ENCODE peak calls at places on chromosomes 6 and 20, in nine cellular contexts. D is GM12865, Z is NB4, H is tibial nerve, W is pancreas, X is brain microvascular endothelial cell, C is colonic mucosa, M is AG10803, Q is ovary. L is an unnamed sample.

GRCh38 chr6:10451394-10451793 is 36.5 kb upstream of the TFAP2A start:
- DNase-seq in D (no peak), Z (no peak), H (no peak), W (no peak), X (no peak), C (no peak), M (no peak), Q (no peak), L (no peak)

GRCh38 chr6:34459899-34460593 is 5.8 kb upstream of the PACSIN1 start:
- DNase-seq in D (peak; percentile 78), Z (peak; percentile 81), H (no peak), W (peak; percentile 40), X (peak; percentile 39), C (peak; percentile 63), M (peak; percentile 42), Q (no peak), L (no peak)

GRCh38 chr6:144595266-144595665 is 310.1 kb downstream of the UTRN start:
- DNase-seq in D (no peak), Z (no peak), H (no peak), W (no peak), X (no peak), C (no peak), M (peak; percentile 15), Q (no peak), L (no peak)

GRCh38 chr6:26365633-26365995 is 616 bp downstream of the BTN3A2 start:
- DNase-seq in D (no peak), Z (no peak), H (no peak), W (no peak), X (no peak), C (no peak), M (no peak), Q (no peak), L (no peak)

GRCh38 chr6:139249387-139249786 is 42.4 kb downstream of the TXLNB start:
- DNase-seq in D (peak; percentile 25), Z (no peak), H (no peak), W (no peak), X (no peak), C (no peak), M (no peak), Q (no peak), L (no peak)

GRCh38 chr20:17614812-17615644 is 45.2 kb downstream of the DSTN start:
- DNase-seq in D (no peak), Z (peak; percentile 85), H (no peak), W (peak; percentile 43), X (no peak), C (peak; percentile 29), M (no peak), Q (no peak), L (no peak)

GRCh38 chr20:54263266-54263665 is 55.4 kb downstream of the PFDN4 start:
- DNase-seq in D (no peak), Z (no peak), H (no peak), W (no peak), X (no peak), C (no peak), M (no peak), Q (no peak), L (no peak)

GRCh38 chr6:45226081-45226480 is 102.0 kb upstream of the RUNX2 start:
- DNase-seq in D (no peak), Z (no peak), H (no peak), W (no peak), X (no peak), C (no peak), M (no peak), Q (no peak), L (no peak)

GRCh38 chr6:13733178-13733851 is 21.7 kb upstream of the RANBP9 start:
- DNase-seq in D (no peak), Z (no peak), H (peak; percentile 58), W (no peak), X (peak; percentile 75), C (peak; percentile 41), M (peak; percentile 94), Q (peak; percentile 87), L (peak; percentile 64)

GRCh38 chr20:37902504-37903313 is at the start of gene VSTM2L:
- DNase-seq in D (peak; percentile 44), Z (no peak), H (no peak), W (no peak), X (peak; percentile 25), C (no peak), M (peak; percentile 78), Q (no peak), L (no peak)

GRCh38 chr6:3749991-3750323 is 1.6 kb downstream of the PXDC1 start:
- DNase-seq in D (no peak), Z (no peak), H (peak; percentile 45), W (peak; percentile 62), X (peak; percentile 72), C (peak; percentile 54), M (peak; percentile 85), Q (peak; percentile 87), L (no peak)

GRCh38 chr20:40493551-40493950 is 195.5 kb downstream of the MAFB start:
- DNase-seq in D (no peak), Z (peak; percentile 75), H (no peak), W (no peak), X (peak; percentile 28), C (no peak), M (no peak), Q (no peak), L (no peak)

GRCh38 chr6:161198176-161198575 is 75.7 kb downstream of the AGPAT4 start:
- DNase-seq in D (no peak), Z (peak; percentile 42), H (no peak), W (no peak), X (no peak), C (no peak), M (peak; percentile 67), Q (no peak), L (no peak)

GRCh38 chr20:13294522-13294921 is 73.4 kb downstream of the ISM1 start:
- DNase-seq in D (no peak), Z (no peak), H (no peak), W (no peak), X (no peak), C (no peak), M (no peak), Q (no peak), L (no peak)

GRCh38 chr6:147222160-147222838 is 18.1 kb downstream of the STXBP5 start:
- DNase-seq in D (peak; percentile 20), Z (peak; percentile 32), H (no peak), W (no peak), X (peak; percentile 23), C (no peak), M (peak; percentile 41), Q (no peak), L (no peak)
- TF ChIP-seq CTCF in D (peak; percentile 18), Z (peak; percentile 8), H (peak; percentile 18), W (peak; percentile 17), X (peak; percentile 54), C (peak; percentile 31), M (peak; percentile 60), Q (no peak), L (peak; percentile 23)

GRCh38 chr6:5851261-5851757 is 155.4 kb downstream of the NRN1 start:
- DNase-seq in D (peak; percentile 64), Z (no peak), H (no peak), W (peak; percentile 40), X (peak; percentile 34), C (peak; percentile 78), M (peak; percentile 27), Q (no peak), L (no peak)

GRCh38 chr6:5846335-5846734 is 160.4 kb downstream of the NRN1 start:
- DNase-seq in D (no peak), Z (no peak), H (no peak), W (no peak), X (no peak), C (no peak), M (no peak), Q (no peak), L (no peak)

GRCh38 chr6:5854900-5855299 is 151.8 kb downstream of the NRN1 start:
- DNase-seq in D (no peak), Z (no peak), H (no peak), W (no peak), X (no peak), C (no peak), M (no peak), Q (no peak), L (no peak)

GRCh38 chr6:5846889-5847288 is 159.8 kb downstream of the NRN1 start:
- DNase-seq in D (peak; percentile 62), Z (no peak), H (no peak), W (no peak), X (no peak), C (no peak), M (no peak), Q (no peak), L (no peak)

DNA sequence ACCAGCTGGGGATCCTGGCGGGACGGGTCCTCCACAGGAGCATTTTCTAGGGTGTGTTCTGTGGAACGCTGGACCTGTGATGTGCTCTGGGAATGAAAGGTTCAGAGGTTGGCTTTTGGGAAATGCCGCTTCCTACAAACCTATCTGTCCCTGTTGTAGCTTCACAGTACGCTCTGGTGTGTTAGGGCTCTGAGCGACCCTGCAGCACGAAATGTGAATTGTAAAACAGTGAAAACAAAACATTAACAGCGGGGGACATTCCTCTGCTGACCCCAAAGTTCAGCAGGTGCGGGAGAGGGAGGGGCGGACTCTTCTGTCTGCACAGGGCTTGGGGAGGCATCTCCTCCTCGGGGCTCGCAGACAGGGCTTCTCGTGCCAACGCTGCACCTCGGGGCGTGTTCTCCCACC is 155.9 kb downstream of the NRN1 start:
- DNase-seq in D (no peak), Z (no peak), H (no peak), W (no peak), X (no peak), C (peak; percentile 27), M (no peak), Q (no peak), L (no peak)
- H3K4me3 ChIP-seq in D (peak overlapping the region; percentile 47), Z (no peak overlapping the region), H (no peak overlapping the region), W (peak overlapping the region; percentile 10), X (peak overlapping the region; percentile 47), C (peak overlapping the region; percentile 52), M (no peak overlapping the region), Q (no peak overlapping the region), L (peak overlapping the region; percentile 23)

GRCh38 chr20:57573893-57574292 is 13.0 kb downstream of the PCK1 start:
- DNase-seq in D (no peak), Z (no peak), H (no peak), W (no peak), X (no peak), C (no peak), M (no peak), Q (no peak), L (no peak)
- TF ChIP-seq CTCF in D (peak; percentile 7), Z (peak; percentile 45), H (no peak), W (no peak), X (peak; percentile 25), C (no peak), M (no peak), Q (no peak), L (no peak)

GRCh38 chr6:19835605-19836004 is 1.6 kb upstream of the ID4 start:
- DNase-seq in D (no peak), Z (no peak), H (no peak), W (no peak), X (no peak), C (no peak), M (no peak), Q (no peak), L (no peak)

GRCh38 chr6:19834858-19835257 is 2.3 kb upstream of the ID4 start:
- DNase-seq in D (no peak), Z (no peak), H (no peak), W (no peak), X (no peak), C (no peak), M (no peak), Q (no peak), L (no peak)

GRCh38 chr6:19838442-19839236 is 1.5 kb downstream of the ID4 start:
- DNase-seq in D (peak; percentile 35), Z (no peak), H (no peak), W (peak; percentile 70), X (no peak), C (peak; percentile 40), M (peak; percentile 21), Q (peak; percentile 28), L (no peak)

GRCh38 chr6:19837511-19838441 is 606 bp downstream of the ID4 start:
- DNase-seq in D (no peak), Z (no peak), H (no peak), W (peak; percentile 37), X (no peak), C (peak; percentile 20), M (peak; percentile 40), Q (peak; percentile 30), L (no peak)

GRCh38 chr6:19836799-19837510 is at the start of gene ID4:
- DNase-seq in D (no peak), Z (no peak), H (peak; percentile 84), W (peak; percentile 92), X (peak; percentile 95), C (peak; percentile 86), M (peak; percentile 97), Q (peak; percentile 95), L (peak; percentile 77)
- H3K4me3 ChIP-seq in D (no peak within 1 kb of the TSS), Z (no peak within 1 kb of the TSS), H (peak within 1 kb of the TSS; percentile 82), W (peak within 1 kb of the TSS; percentile 46), X (peak within 1 kb of the TSS; percentile 64), C (peak within 1 kb of the TSS; percentile 61), M (peak within 1 kb of the TSS; percentile 78), Q (peak within 1 kb of the TSS; percentile 91), L (peak within 1 kb of the TSS; percentile 74)